ENCODE peak calls at places on chromosome 18, in ten cellular contexts. One of them, this sample, is unnamed.

GRCh38 chr18:76564117-76564516 is 69.1 kb upstream of the ZNF516 start:
- DNase-seq in GOT3: no peak
- DNase-seq in hypothalamus: no peak
- DNase-seq in AG10803: peak
- DNase-seq in heart right ventricle: no peak
- DNase-seq in islet precursor cell: peak
- DNase-seq in GM12891: no peak
- DNase-seq in GM12892: no peak
- DNase-seq in NT2/D1: no peak
- DNase-seq in activated naive CD4-positive, alpha-beta T cell: no peak
- DNase-seq in this sample: no peak

GRCh38 chr18:9696112-9696511 is 12.0 kb upstream of the RAB31 start:
- DNase-seq in activated naive CD4-positive, alpha-beta T cell: no peak
- DNase-seq in GM12892: no peak
- DNase-seq in GM12891: no peak
- DNase-seq in heart right ventricle: no peak
- DNase-seq in GOT3: no peak
- DNase-seq in NT2/D1: no peak
- DNase-seq in islet precursor cell: peak
- DNase-seq in AG10803: peak
- DNase-seq in hypothalamus: no peak
- DNase-seq in this sample: no peak

GRCh38 chr18:46761054-46761769 is 4.4 kb upstream of the ST8SIA5 start:
- DNase-seq in hypothalamus: no peak
- DNase-seq in GOT3: no peak
- DNase-seq in islet precursor cell: no peak
- DNase-seq in activated naive CD4-positive, alpha-beta T cell: no peak
- DNase-seq in GM12891: no peak
- DNase-seq in NT2/D1: no peak
- DNase-seq in heart right ventricle: no peak
- DNase-seq in AG10803: no peak
- DNase-seq in GM12892: no peak
- DNase-seq in this sample: no peak

GRCh38 chr18:37873416-37873815 is 307.8 kb upstream of the CELF4 start:
- DNase-seq in GM12891: no peak
- DNase-seq in islet precursor cell: no peak
- DNase-seq in heart right ventricle: no peak
- DNase-seq in NT2/D1: no peak
- DNase-seq in hypothalamus: no peak
- DNase-seq in GOT3: no peak
- DNase-seq in activated naive CD4-positive, alpha-beta T cell: no peak
- DNase-seq in AG10803: no peak
- DNase-seq in GM12892: no peak
- DNase-seq in this sample: no peak

GRCh38 chr18:62754026-62754425 is 38.7 kb downstream of the PHLPP1 start:
- DNase-seq in activated naive CD4-positive, alpha-beta T cell: no peak
- DNase-seq in AG10803: no peak
- DNase-seq in NT2/D1: no peak
- DNase-seq in GM12892: no peak
- DNase-seq in hypothalamus: no peak
- DNase-seq in islet precursor cell: peak
- DNase-seq in heart right ventricle: no peak
- DNase-seq in GM12891: no peak
- DNase-seq in GOT3: no peak
- DNase-seq in this sample: no peak

GRCh38 chr18:52288403-52289004 is 51.5 kb upstream of the DCC start:
- DNase-seq in islet precursor cell: peak
- DNase-seq in heart right ventricle: no peak
- DNase-seq in activated naive CD4-positive, alpha-beta T cell: no peak
- DNase-seq in GM12892: peak
- DNase-seq in AG10803: peak
- DNase-seq in NT2/D1: peak
- DNase-seq in hypothalamus: no peak
- DNase-seq in GOT3: no peak
- DNase-seq in GM12891: peak
- DNase-seq in this sample: no peak

GRCh38 chr18:14086459-14087231 is 45.6 kb downstream of the ZNF519 start:
- DNase-seq in NT2/D1: peak
- DNase-seq in GM12891: no peak
- DNase-seq in hypothalamus: no peak
- DNase-seq in GM12892: no peak
- DNase-seq in AG10803: peak
- DNase-seq in heart right ventricle: no peak
- DNase-seq in islet precursor cell: peak
- DNase-seq in activated naive CD4-positive, alpha-beta T cell: no peak
- DNase-seq in GOT3: no peak
- DNase-seq in this sample: no peak

GRCh38 chr18:3245853-3246635 is 1.6 kb upstream of the MYL12A start:
- DNase-seq in GM12891: peak
- DNase-seq in activated naive CD4-positive, alpha-beta T cell: peak
- DNase-seq in hypothalamus: peak
- DNase-seq in islet precursor cell: peak
- DNase-seq in NT2/D1: no peak
- DNase-seq in heart right ventricle: peak
- DNase-seq in GM12892: peak
- DNase-seq in AG10803: peak
- DNase-seq in GOT3: peak
- DNase-seq in this sample: peak

GRCh38 chr18:3703732-3704176 is 253.8 kb downstream of the TGIF1 start:
- DNase-seq in heart right ventricle: peak
- DNase-seq in hypothalamus: peak
- DNase-seq in GM12891: no peak
- DNase-seq in activated naive CD4-positive, alpha-beta T cell: no peak
- DNase-seq in GM12892: peak
- DNase-seq in islet precursor cell: peak
- DNase-seq in NT2/D1: peak
- DNase-seq in GOT3: peak
- DNase-seq in AG10803: peak
- DNase-seq in this sample: peak

GRCh38 chr18:22538463-22538862 is 120.7 kb upstream of the CTAGE1 start:
- DNase-seq in GOT3: no peak
- DNase-seq in AG10803: peak
- DNase-seq in hypothalamus: no peak
- DNase-seq in heart right ventricle: peak
- DNase-seq in GM12892: no peak
- DNase-seq in activated naive CD4-positive, alpha-beta T cell: no peak
- DNase-seq in islet precursor cell: no peak
- DNase-seq in NT2/D1: no peak
- DNase-seq in GM12891: no peak
- DNase-seq in this sample: no peak

GRCh38 chr18:54558609-54559585 is 32.1 kb upstream of the DYNAP start:
- DNase-seq in GM12891: no peak
- DNase-seq in AG10803: peak
- DNase-seq in NT2/D1: no peak
- DNase-seq in heart right ventricle: no peak
- DNase-seq in islet precursor cell: no peak
- DNase-seq in hypothalamus: no peak
- DNase-seq in activated naive CD4-positive, alpha-beta T cell: no peak
- DNase-seq in GOT3: no peak
- DNase-seq in GM12892: no peak
- DNase-seq in this sample: no peak

GRCh38 chr18:55396267-55396905 is 191.6 kb downstream of the TCF4 start:
- DNase-seq in GM12892: no peak
- DNase-seq in hypothalamus: no peak
- DNase-seq in heart right ventricle: no peak
- DNase-seq in islet precursor cell: no peak
- DNase-seq in NT2/D1: no peak
- DNase-seq in GM12891: no peak
- DNase-seq in GOT3: no peak
- DNase-seq in AG10803: no peak
- DNase-seq in activated naive CD4-positive, alpha-beta T cell: no peak
- DNase-seq in this sample: no peak

GRCh38 chr18:77851798-77852197 is 602.1 kb downstream of the GALR1 start:
- DNase-seq in GM12891: no peak
- DNase-seq in GM12892: no peak
- DNase-seq in islet precursor cell: no peak
- DNase-seq in NT2/D1: no peak
- DNase-seq in GOT3: no peak
- DNase-seq in AG10803: no peak
- DNase-seq in hypothalamus: no peak
- DNase-seq in heart right ventricle: no peak
- DNase-seq in activated naive CD4-positive, alpha-beta T cell: no peak
- DNase-seq in this sample: no peak

GRCh38 chr18:55319517-55319905 is 268.5 kb downstream of the TCF4 start:
- DNase-seq in activated naive CD4-positive, alpha-beta T cell: no peak
- DNase-seq in heart right ventricle: no peak
- DNase-seq in islet precursor cell: no peak
- DNase-seq in GM12892: no peak
- DNase-seq in hypothalamus: no peak
- DNase-seq in GOT3: no peak
- DNase-seq in AG10803: peak
- DNase-seq in GM12891: no peak
- DNase-seq in NT2/D1: no peak
- DNase-seq in this sample: no peak

GRCh38 chr18:76161983-76162382 is 333.1 kb downstream of the ZNF516 start:
- DNase-seq in activated naive CD4-positive, alpha-beta T cell: no peak
- DNase-seq in GM12891: no peak
- DNase-seq in AG10803: no peak
- DNase-seq in heart right ventricle: no peak
- DNase-seq in islet precursor cell: no peak
- DNase-seq in GOT3: no peak
- DNase-seq in NT2/D1: no peak
- DNase-seq in hypothalamus: no peak
- DNase-seq in GM12892: no peak
- DNase-seq in this sample: no peak

GRCh38 chr18:45413180-45413836 is 202.0 kb upstream of the SLC14A2 start:
- DNase-seq in NT2/D1: no peak
- DNase-seq in GM12892: no peak
- DNase-seq in GM12891: no peak
- DNase-seq in AG10803: peak
- DNase-seq in activated naive CD4-positive, alpha-beta T cell: no peak
- DNase-seq in heart right ventricle: no peak
- DNase-seq in hypothalamus: no peak
- DNase-seq in GOT3: no peak
- DNase-seq in islet precursor cell: no peak
- DNase-seq in this sample: no peak

GRCh38 chr18:57430166-57430958 is 4.8 kb upstream of the ONECUT2 start:
- DNase-seq in islet precursor cell: peak
- DNase-seq in AG10803: no peak
- DNase-seq in heart right ventricle: no peak
- DNase-seq in GOT3: no peak
- DNase-seq in hypothalamus: no peak
- DNase-seq in NT2/D1: no peak
- DNase-seq in GM12892: no peak
- DNase-seq in activated naive CD4-positive, alpha-beta T cell: no peak
- DNase-seq in GM12891: no peak
- DNase-seq in this sample: no peak

GRCh38 chr18:9731380-9731779 is 23.3 kb downstream of the RAB31 start:
- DNase-seq in GM12892: no peak
- DNase-seq in GM12891: no peak
- DNase-seq in islet precursor cell: peak
- DNase-seq in NT2/D1: no peak
- DNase-seq in GOT3: no peak
- DNase-seq in AG10803: peak
- DNase-seq in heart right ventricle: no peak
- DNase-seq in hypothalamus: no peak
- DNase-seq in activated naive CD4-positive, alpha-beta T cell: no peak
- DNase-seq in this sample: no peak

GRCh38 chr18:43588838-43589237 is 311.5 kb upstream of the SYT4 start:
- DNase-seq in activated naive CD4-positive, alpha-beta T cell: no peak
- DNase-seq in GOT3: no peak
- DNase-seq in AG10803: no peak
- DNase-seq in GM12892: no peak
- DNase-seq in GM12891: no peak
- DNase-seq in islet precursor cell: no peak
- DNase-seq in NT2/D1: no peak
- DNase-seq in hypothalamus: no peak
- DNase-seq in heart right ventricle: peak
- DNase-seq in this sample: peak

GRCh38 chr18:13216732-13217465 is 1.7 kb upstream of the LDLRAD4 start:
- DNase-seq in NT2/D1: no peak
- DNase-seq in activated naive CD4-positive, alpha-beta T cell: peak
- DNase-seq in GM12891: peak
- DNase-seq in hypothalamus: peak
- DNase-seq in islet precursor cell: peak
- DNase-seq in AG10803: no peak
- DNase-seq in GOT3: no peak
- DNase-seq in GM12892: no peak
- DNase-seq in heart right ventricle: peak
- DNase-seq in this sample: no peak

GRCh38 chr18:43013489-43013888 is 102.0 kb downstream of the RIT2 start:
- DNase-seq in GOT3: no peak
- DNase-seq in hypothalamus: no peak
- DNase-seq in AG10803: no peak
- DNase-seq in islet precursor cell: no peak
- DNase-seq in GM12892: no peak
- DNase-seq in NT2/D1: no peak
- DNase-seq in GM12891: no peak
- DNase-seq in activated naive CD4-positive, alpha-beta T cell: no peak
- DNase-seq in heart right ventricle: no peak
- DNase-seq in this sample: no peak

GRCh38 chr18:64097497-64097896 is 51.4 kb downstream of the LINC00305 start:
- DNase-seq in GM12891: no peak
- DNase-seq in hypothalamus: no peak
- DNase-seq in islet precursor cell: no peak
- DNase-seq in GOT3: no peak
- DNase-seq in heart right ventricle: no peak
- DNase-seq in activated naive CD4-positive, alpha-beta T cell: no peak
- DNase-seq in AG10803: no peak
- DNase-seq in NT2/D1: no peak
- DNase-seq in GM12892: no peak
- DNase-seq in this sample: no peak

GRCh38 chr18:70491734-70492348 is 203.0 kb downstream of the SOCS6 start:
- DNase-seq in islet precursor cell: peak
- DNase-seq in AG10803: peak
- DNase-seq in GM12891: peak
- DNase-seq in GOT3: no peak
- DNase-seq in hypothalamus: peak
- DNase-seq in GM12892: no peak
- DNase-seq in heart right ventricle: peak
- DNase-seq in NT2/D1: peak
- DNase-seq in activated naive CD4-positive, alpha-beta T cell: peak
- DNase-seq in this sample: peak

GRCh38 chr18:23585007-23585871 is 1.1 kb downstream of the NPC1 start:
- DNase-seq in hypothalamus: peak
- DNase-seq in GM12892: no peak
- DNase-seq in heart right ventricle: peak
- DNase-seq in NT2/D1: no peak
- DNase-seq in islet precursor cell: peak
- DNase-seq in activated naive CD4-positive, alpha-beta T cell: no peak
- DNase-seq in GOT3: no peak
- DNase-seq in GM12891: no peak
- DNase-seq in AG10803: peak
- DNase-seq in this sample: no peak

GRCh38 chr18:54296017-54296416 is 26.7 kb downstream of the POLI start:
- DNase-seq in islet precursor cell: no peak
- DNase-seq in GM12891: no peak
- DNase-seq in GM12892: no peak
- DNase-seq in activated naive CD4-positive, alpha-beta T cell: no peak
- DNase-seq in heart right ventricle: no peak
- DNase-seq in hypothalamus: no peak
- DNase-seq in AG10803: peak
- DNase-seq in GOT3: no peak
- DNase-seq in NT2/D1: no peak
- DNase-seq in this sample: no peak

GRCh38 chr18:9766076-9766481 is 58.0 kb downstream of the RAB31 start:
- DNase-seq in islet precursor cell: peak
- DNase-seq in AG10803: no peak
- DNase-seq in GM12891: no peak
- DNase-seq in activated naive CD4-positive, alpha-beta T cell: no peak
- DNase-seq in NT2/D1: no peak
- DNase-seq in hypothalamus: no peak
- DNase-seq in GOT3: no peak
- DNase-seq in heart right ventricle: no peak
- DNase-seq in GM12892: no peak
- DNase-seq in this sample: no peak

GRCh38 chr18:3256693-3257626 is 5.0 kb upstream of the MYL12B start:
- DNase-seq in activated naive CD4-positive, alpha-beta T cell: no peak
- DNase-seq in islet precursor cell: no peak
- DNase-seq in AG10803: peak
- DNase-seq in heart right ventricle: no peak
- DNase-seq in GOT3: no peak
- DNase-seq in GM12891: no peak
- DNase-seq in NT2/D1: no peak
- DNase-seq in GM12892: no peak
- DNase-seq in hypothalamus: no peak
- DNase-seq in this sample: no peak

GRCh38 chr18:2948038-2948437 is 64.9 kb downstream of the LPIN2 start:
- DNase-seq in AG10803: peak
- DNase-seq in GOT3: no peak
- DNase-seq in heart right ventricle: no peak
- DNase-seq in hypothalamus: no peak
- DNase-seq in GM12892: no peak
- DNase-seq in NT2/D1: no peak
- DNase-seq in islet precursor cell: no peak
- DNase-seq in GM12891: no peak
- DNase-seq in activated naive CD4-positive, alpha-beta T cell: no peak
- DNase-seq in this sample: no peak